ENCODE peak calls at places on chromosomes 11 and 22, in seven cellular contexts. F is IMR-90, D is upper lobe of right lung, H is neural progenitor cell, Z is dorsolateral prefrontal cortex, P is GM23248, R is GM23338. K is an unnamed sample.

GRCh38 chr11:123183391-123184099 is 11.5 kb downstream of the CLMP start:
- DNase-seq in F (no peak), Z (no peak), H (no peak), R (no peak), P (peak; percentile 86), D (no peak), K (no peak)

GRCh38 chr11:79397252-79397651 is 43.6 kb downstream of the TENM4 start:
- DNase-seq in F (peak; percentile 61), Z (no peak), P (peak; percentile 36), R (no peak), H (no peak), D (no peak), K (no peak)

GRCh38 chr11:9688716-9689511 is 25.0 kb downstream of the SWAP70 start:
- DNase-seq in Z (peak; percentile 63), H (peak; percentile 52), F (peak; percentile 81), D (no peak), P (peak; percentile 88), R (no peak), K (no peak)

GRCh38 chr11:132734217-132734616 is 798.1 kb downstream of the OPCML start:
- DNase-seq in Z (no peak), D (no peak), R (no peak), H (no peak), F (peak; percentile 90), P (peak; percentile 92), K (no peak)

GRCh38 chr11:102882389-102883024 is 7.7 kb upstream of the MMP12 start:
- DNase-seq in H (no peak), P (peak; percentile 94), Z (no peak), D (no peak), R (no peak), F (peak; percentile 48), K (no peak)

GRCh38 chr11:115411114-115411513 is 93.1 kb downstream of the CADM1 start:
- DNase-seq in D (no peak), H (no peak), P (no peak), Z (no peak), R (no peak), F (no peak), K (no peak)

GRCh38 chr11:67484847-67485311 is 2.1 kb downstream of the AIP start:
- DNase-seq in D (no peak), F (no peak), H (no peak), R (no peak), Z (no peak), P (no peak), K (no peak)

GRCh38 chr11:114140826-114141225 is 81.3 kb downstream of the ZBTB16 start:
- DNase-seq in P (no peak), H (no peak), R (no peak), Z (no peak), D (no peak), F (no peak), K (no peak)

GRCh38 chr22:25167834-25168601 is 31.6 kb upstream of the CRYBB3 start:
- DNase-seq in P (no peak), F (no peak), Z (no peak), H (no peak), R (no peak), D (peak; percentile 37), K (no peak)

GRCh38 chr11:117582491-117582890 is 214.5 kb downstream of the DSCAML1 start:
- DNase-seq in D (no peak), Z (no peak), F (no peak), H (no peak), P (no peak), R (no peak), K (no peak)

GRCh38 chr11:106389096-106389495 is 311.6 kb downstream of the AASDHPPT start:
- DNase-seq in P (peak; percentile 57), H (no peak), D (no peak), R (no peak), Z (no peak), F (peak; percentile 75), K (no peak)

GRCh38 chr11:95297680-95298452 is 66.9 kb upstream of the SESN3 start:
- DNase-seq in R (no peak), F (no peak), D (no peak), H (no peak), Z (no peak), P (no peak), K (no peak)

GRCh38 chr22:45338795-45339194 is 29.1 kb downstream of the FAM118A start:
- DNase-seq in H (no peak), F (no peak), P (no peak), Z (no peak), D (no peak), R (no peak), K (no peak)

GRCh38 chr11:10457901-10458300 is 2.8 kb downstream of the AMPD3 start:
- DNase-seq in F (no peak), P (no peak), D (no peak), R (no peak), Z (no peak), H (no peak), K (no peak)

DNA sequence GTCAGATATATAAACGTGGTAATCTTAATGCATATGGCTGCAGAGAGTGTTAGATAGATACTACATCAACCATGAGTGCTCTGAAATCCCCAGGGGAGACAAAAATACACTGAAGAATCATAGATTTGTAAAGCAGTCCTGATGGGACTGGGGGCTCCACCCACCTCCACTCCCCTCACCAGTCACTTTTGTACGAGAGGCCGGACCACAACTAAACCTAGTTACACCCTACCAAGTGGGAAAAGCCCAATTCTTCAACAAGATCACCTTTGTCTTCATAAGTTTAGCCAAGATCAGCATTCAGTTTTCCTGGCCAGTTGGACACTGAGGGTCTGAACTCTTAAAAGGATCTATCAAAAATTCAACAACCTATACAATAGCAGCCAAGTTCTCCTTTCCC is 1.5 kb downstream of the SF1 start:
- DNase-seq in D (no peak), H (no peak), R (no peak), Z (no peak), P (no peak), F (no peak), K (no peak)
- H3K27ac ChIP-seq in D (peak overlapping the region; percentile 34), H (no peak overlapping the region), R (peak overlapping the region; percentile 60), Z (peak overlapping the region; percentile 87), P (peak overlapping the region; percentile 50), F (no peak overlapping the region), K (peak overlapping the region; percentile 100)

GRCh38 chr11:134040386-134041297 is 28.2 kb upstream of the JAM3 start:
- DNase-seq in P (peak; percentile 28), Z (no peak), D (peak; percentile 40), R (no peak), F (peak; percentile 90), H (no peak), K (no peak)
- H3K27ac ChIP-seq in P (no peak overlapping the region), Z (peak overlapping the region; percentile 94), D (no peak overlapping the region), R (no peak overlapping the region), F (no peak overlapping the region), H (no peak overlapping the region), K (peak overlapping the region; percentile 79)

GRCh38 chr11:63761870-63762661 is 6.5 kb downstream of the ZFTA start:
- DNase-seq in H (peak; percentile 90), P (no peak), R (peak; percentile 96), F (no peak), D (no peak), Z (no peak), K (no peak)
- H3K27ac ChIP-seq in H (peak overlapping the region; percentile 85), P (no peak overlapping the region), R (peak overlapping the region; percentile 95), F (no peak overlapping the region), D (no peak overlapping the region), Z (peak overlapping the region; percentile 79), K (peak overlapping the region; percentile 58)

GRCh38 chr11:20564811-20565210 is 34.6 kb upstream of the SLC6A5 start:
- DNase-seq in D (no peak), H (no peak), P (no peak), Z (no peak), R (no peak), F (no peak), K (no peak)
- H3K27ac ChIP-seq in D (no peak overlapping the region), H (no peak overlapping the region), P (no peak overlapping the region), Z (no peak overlapping the region), R (no peak overlapping the region), F (no peak overlapping the region), K (no peak overlapping the region)

GRCh38 chr11:3916962-3917361 is 61.5 kb downstream of the STIM1 start:
- DNase-seq in H (no peak), P (no peak), Z (no peak), F (no peak), R (no peak), D (no peak), K (no peak)
- H3K27ac ChIP-seq in H (no peak overlapping the region), P (no peak overlapping the region), Z (no peak overlapping the region), F (no peak overlapping the region), R (no peak overlapping the region), D (no peak overlapping the region), K (no peak overlapping the region)

GRCh38 chr22:37981282-37982011 is 2.9 kb downstream of the SOX10 start:
- DNase-seq in R (no peak), H (no peak), F (no peak), Z (no peak), P (no peak), D (no peak), K (no peak)
- H3K27ac ChIP-seq in R (no peak overlapping the region), H (no peak overlapping the region), F (no peak overlapping the region), Z (peak overlapping the region; percentile 88), P (no peak overlapping the region), D (no peak overlapping the region), K (no peak overlapping the region)

DNA sequence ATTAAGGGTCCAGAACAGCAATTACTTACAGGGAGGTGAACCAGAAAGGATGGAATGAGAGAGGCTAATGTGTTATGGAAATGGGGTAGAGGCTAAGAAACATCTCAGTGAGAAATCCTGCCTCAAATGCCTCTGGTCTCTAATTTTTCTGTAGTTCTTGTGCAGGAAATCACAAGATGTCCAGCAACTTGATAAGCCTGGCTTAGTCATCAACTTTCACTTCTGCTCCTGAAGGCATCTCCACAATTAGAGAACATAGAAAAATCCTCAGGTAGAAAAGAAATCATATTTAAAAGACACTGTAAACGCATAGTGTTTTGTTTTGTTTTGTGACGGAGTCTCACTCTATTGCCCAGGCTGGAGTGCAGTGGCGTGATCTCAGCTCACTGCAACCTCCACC is 18.7 kb downstream of the MRGPRX4 start:
- DNase-seq in H (peak; percentile 20), R (no peak), D (no peak), F (peak; percentile 2), Z (no peak), P (no peak), K (no peak)
- H3K27ac ChIP-seq in H (peak overlapping the region; percentile 11), R (no peak overlapping the region), D (no peak overlapping the region), F (no peak overlapping the region), Z (no peak overlapping the region), P (no peak overlapping the region), K (no peak overlapping the region)

K was measured in coronary artery.